ENCODE peak calls at places on chromosomes 12 and 14, in ten cellular contexts. N, V, I, G, Q, K, A, H, B and J are unnamed samples.
A peak's percentile ranks its signal among the peaks of the same experiment; 100 is the strongest.

GRCh38 chr12:130688027-130688778 is 27.9 kb downstream of the RIMBP2 start:
- DNase-seq in N (no peak), V (no peak), I (no peak), G (no peak), Q (no peak), K (no peak), A (no peak), H (no peak), B (no peak), J (no peak)

GRCh38 chr12:104243551-104243950 is 28.0 kb downstream of the TXNRD1 start:
- DNase-seq in N (no peak), V (no peak), I (no peak), G (no peak), Q (no peak), K (no peak), A (peak; percentile 68), H (no peak), B (no peak), J (no peak)

GRCh38 chr12:15602051-15602672 is 187.0 kb downstream of the EPS8 start:
- DNase-seq in N (no peak), V (no peak), I (no peak), G (no peak), Q (no peak), K (no peak), A (no peak), H (no peak), B (no peak), J (no peak)

GRCh38 chr12:124961055-124961454 is 27.9 kb downstream of the DHX37 start:
- DNase-seq in N (no peak), V (no peak), I (no peak), G (no peak), Q (no peak), K (no peak), A (no peak), H (no peak), B (no peak), J (no peak)

GRCh38 chr12:130162267-130162666 is at the start of gene FZD10:
- DNase-seq in N (peak; percentile 71), V (no peak), I (no peak), G (peak; percentile 96), Q (no peak), K (no peak), A (peak; percentile 25), H (peak; percentile 53), B (no peak), J (peak; percentile 75)

GRCh38 chr14:51219473-51220448 is 20.3 kb upstream of the TMX1 start:
- DNase-seq in N (no peak), V (no peak), I (no peak), G (no peak), Q (peak; percentile 16), K (peak; percentile 71), A (peak; percentile 83), H (no peak), B (no peak), J (peak; percentile 33)

GRCh38 chr14:89290813-89291212 is 126.2 kb downstream of the FOXN3 start:
- DNase-seq in N (no peak), V (no peak), I (no peak), G (no peak), Q (no peak), K (no peak), A (no peak), H (no peak), B (no peak), J (no peak)

GRCh38 chr14:41096131-41096530 is 510.5 kb upstream of the LRFN5 start:
- DNase-seq in N (no peak), V (no peak), I (no peak), G (no peak), Q (no peak), K (no peak), A (no peak), H (no peak), B (no peak), J (no peak)

GRCh38 chr12:50520808-50521207 is 16.0 kb downstream of the DIP2B start:
- DNase-seq in N (no peak), V (no peak), I (no peak), G (no peak), Q (no peak), K (no peak), A (no peak), H (no peak), B (no peak), J (no peak)

GRCh38 chr14:100143934-100144333 is 15.5 kb downstream of the DEGS2 start:
- DNase-seq in N (no peak), V (no peak), I (no peak), G (no peak), Q (no peak), K (no peak), A (no peak), H (no peak), B (no peak), J (no peak)

GRCh38 chr12:115097406-115097805 is 413.4 kb upstream of the TBX3 start:
- DNase-seq in N (no peak), V (no peak), I (no peak), G (no peak), Q (no peak), K (no peak), A (no peak), H (no peak), B (no peak), J (no peak)

GRCh38 chr14:91249841-91250616 is 5.5 kb upstream of the GPR68 start:
- DNase-seq in N (no peak), V (peak; percentile 66), I (no peak), G (peak; percentile 67), Q (peak; percentile 87), K (peak; percentile 98), A (peak; percentile 99), H (no peak), B (no peak), J (no peak)

GRCh38 chr12:2288001-2288400 is 235.2 kb downstream of the CACNA1C start:
- DNase-seq in N (no peak), V (no peak), I (no peak), G (no peak), Q (no peak), K (no peak), A (no peak), H (no peak), B (no peak), J (no peak)

GRCh38 chr14:105487986-105488777 is 1.5 kb downstream of the CRIP1 start:
- DNase-seq in N (no peak), V (no peak), I (no peak), G (no peak), Q (no peak), K (no peak), A (no peak), H (peak; percentile 32), B (no peak), J (no peak)

GRCh38 chr12:40446385-40446784 is 221.6 kb downstream of the LRRK2 start:
- DNase-seq in N (no peak), V (peak; percentile 0), I (no peak), G (no peak), Q (peak; percentile 22), K (no peak), A (peak; percentile 39), H (no peak), B (no peak), J (no peak)

GRCh38 chr14:100470523-100470897 is 116.7 kb downstream of the BEGAIN start:
- DNase-seq in N (no peak), V (no peak), I (no peak), G (no peak), Q (no peak), K (no peak), A (no peak), H (no peak), B (no peak), J (no peak)

GRCh38 chr12:98998697-98999299 is 353.7 kb downstream of the APAF1 start:
- DNase-seq in N (no peak), V (peak; percentile 22), I (no peak), G (no peak), Q (peak; percentile 40), K (peak; percentile 17), A (peak; percentile 64), H (no peak), B (no peak), J (no peak)

GRCh38 chr14:106317593-106317992 is 791.2 kb downstream of the TMEM121 start:
- DNase-seq in N (no peak), V (no peak), I (no peak), G (no peak), Q (no peak), K (no peak), A (no peak), H (no peak), B (no peak), J (no peak)

GRCh38 chr14:100438678-100439592 is 115.8 kb downstream of the SLC25A47 start:
- DNase-seq in N (no peak), V (no peak), I (no peak), G (peak; percentile 36), Q (no peak), K (no peak), A (peak; percentile 32), H (peak; percentile 35), B (no peak), J (no peak)